ENCODE peak calls at places on chromosomes 6 and 20, in six cellular contexts. One of them, this sample, is unnamed.

GRCh38 chr6:144410059-144410458 is 124.9 kb downstream of the UTRN start:
- DNase-seq in stimulated activated CD4-positive, alpha-beta T cell treated with anti-CD3 and anti-CD28 coated beads, Interleukin-1b, Interleukin-23, amount 100 ng/mL, for 24 hours: no peak
- DNase-seq in osteocyte: no peak
- DNase-seq in GM03348: no peak
- DNase-seq in GM04504: no peak
- DNase-seq in A549: no peak
- DNase-seq in this sample: no peak

GRCh38 chr6:89400912-89401399 is 11.1 kb downstream of the RRAGD start:
- DNase-seq in stimulated activated CD4-positive, alpha-beta T cell treated with anti-CD3 and anti-CD28 coated beads, Interleukin-1b, Interleukin-23, amount 100 ng/mL, for 24 hours: no peak
- DNase-seq in osteocyte: no peak
- DNase-seq in GM03348: no peak
- DNase-seq in GM04504: no peak
- DNase-seq in A549: no peak
- DNase-seq in this sample: no peak

GRCh38 chr6:137856138-137856898 is 10.7 kb upstream of the TNFAIP3 start:
- DNase-seq in stimulated activated CD4-positive, alpha-beta T cell treated with anti-CD3 and anti-CD28 coated beads, Interleukin-1b, Interleukin-23, amount 100 ng/mL, for 24 hours: no peak
- DNase-seq in osteocyte: no peak
- DNase-seq in GM03348: no peak
- DNase-seq in GM04504: no peak
- DNase-seq in A549: no peak
- DNase-seq in this sample: no peak

GRCh38 chr6:153101461-153101860 is 29.6 kb downstream of the RGS17 start:
- DNase-seq in stimulated activated CD4-positive, alpha-beta T cell treated with anti-CD3 and anti-CD28 coated beads, Interleukin-1b, Interleukin-23, amount 100 ng/mL, for 24 hours: no peak
- DNase-seq in osteocyte: no peak
- DNase-seq in GM03348: no peak
- DNase-seq in GM04504: no peak
- DNase-seq in A549: no peak
- DNase-seq in this sample: no peak

GRCh38 chr6:160534050-160534696 is 129.9 kb downstream of the LPA start:
- DNase-seq in stimulated activated CD4-positive, alpha-beta T cell treated with anti-CD3 and anti-CD28 coated beads, Interleukin-1b, Interleukin-23, amount 100 ng/mL, for 24 hours: peak
- DNase-seq in osteocyte: peak
- DNase-seq in GM03348: peak
- DNase-seq in GM04504: no peak
- DNase-seq in A549: peak
- DNase-seq in this sample: peak

GRCh38 chr6:155185544-155185943 is 78.3 kb upstream of the CLDN20 start:
- DNase-seq in stimulated activated CD4-positive, alpha-beta T cell treated with anti-CD3 and anti-CD28 coated beads, Interleukin-1b, Interleukin-23, amount 100 ng/mL, for 24 hours: no peak
- DNase-seq in osteocyte: no peak
- DNase-seq in GM03348: peak
- DNase-seq in GM04504: no peak
- DNase-seq in A549: peak
- DNase-seq in this sample: no peak

GRCh38 chr6:93419304-93420162 is at the start of gene EPHA7:
- DNase-seq in stimulated activated CD4-positive, alpha-beta T cell treated with anti-CD3 and anti-CD28 coated beads, Interleukin-1b, Interleukin-23, amount 100 ng/mL, for 24 hours: no peak
- DNase-seq in osteocyte: peak
- DNase-seq in GM03348: peak
- DNase-seq in GM04504: peak
- DNase-seq in A549: peak
- DNase-seq in this sample: peak

GRCh38 chr20:101975-102374 is 14.5 kb downstream of the DEFB125 start:
- DNase-seq in stimulated activated CD4-positive, alpha-beta T cell treated with anti-CD3 and anti-CD28 coated beads, Interleukin-1b, Interleukin-23, amount 100 ng/mL, for 24 hours: no peak
- DNase-seq in osteocyte: no peak
- DNase-seq in GM03348: no peak
- DNase-seq in GM04504: no peak
- DNase-seq in A549: no peak
- DNase-seq in this sample: no peak

GRCh38 chr20:3226093-3226492 is 12.9 kb downstream of the SLC4A11 start:
- DNase-seq in stimulated activated CD4-positive, alpha-beta T cell treated with anti-CD3 and anti-CD28 coated beads, Interleukin-1b, Interleukin-23, amount 100 ng/mL, for 24 hours: no peak
- DNase-seq in osteocyte: no peak
- DNase-seq in GM03348: no peak
- DNase-seq in GM04504: no peak
- DNase-seq in A549: no peak
- DNase-seq in this sample: no peak

GRCh38 chr6:41092421-41093140 is 19.8 kb downstream of the NFYA start:
- DNase-seq in stimulated activated CD4-positive, alpha-beta T cell treated with anti-CD3 and anti-CD28 coated beads, Interleukin-1b, Interleukin-23, amount 100 ng/mL, for 24 hours: no peak
- DNase-seq in osteocyte: no peak
- DNase-seq in GM03348: peak
- DNase-seq in GM04504: no peak
- DNase-seq in A549: peak
- DNase-seq in this sample: no peak

GRCh38 chr6:6366778-6367177 is 46.3 kb upstream of the F13A1 start:
- DNase-seq in stimulated activated CD4-positive, alpha-beta T cell treated with anti-CD3 and anti-CD28 coated beads, Interleukin-1b, Interleukin-23, amount 100 ng/mL, for 24 hours: no peak
- DNase-seq in osteocyte: no peak
- DNase-seq in GM03348: no peak
- DNase-seq in GM04504: no peak
- DNase-seq in A549: no peak
- DNase-seq in this sample: no peak

GRCh38 chr6:167764713-167765479 is 61.8 kb upstream of the AFDN start:
- DNase-seq in stimulated activated CD4-positive, alpha-beta T cell treated with anti-CD3 and anti-CD28 coated beads, Interleukin-1b, Interleukin-23, amount 100 ng/mL, for 24 hours: no peak
- DNase-seq in osteocyte: no peak
- DNase-seq in GM03348: no peak
- DNase-seq in GM04504: no peak
- DNase-seq in A549: no peak
- DNase-seq in this sample: no peak

GRCh38 chr6:89350281-89351037 is 2.1 kb downstream of the UBE2J1 start:
- DNase-seq in stimulated activated CD4-positive, alpha-beta T cell treated with anti-CD3 and anti-CD28 coated beads, Interleukin-1b, Interleukin-23, amount 100 ng/mL, for 24 hours: no peak
- DNase-seq in osteocyte: no peak
- DNase-seq in GM03348: peak
- DNase-seq in GM04504: no peak
- DNase-seq in A549: no peak
- DNase-seq in this sample: no peak

GRCh38 chr20:48919882-48920526 is 1.5 kb upstream of the ARFGEF2 start:
- DNase-seq in stimulated activated CD4-positive, alpha-beta T cell treated with anti-CD3 and anti-CD28 coated beads, Interleukin-1b, Interleukin-23, amount 100 ng/mL, for 24 hours: no peak
- DNase-seq in osteocyte: no peak
- DNase-seq in GM03348: no peak
- DNase-seq in GM04504: no peak
- DNase-seq in A549: no peak
- DNase-seq in this sample: no peak

GRCh38 chr6:138099832-138100231 is 7.4 kb downstream of the PERP start:
- DNase-seq in stimulated activated CD4-positive, alpha-beta T cell treated with anti-CD3 and anti-CD28 coated beads, Interleukin-1b, Interleukin-23, amount 100 ng/mL, for 24 hours: no peak
- DNase-seq in osteocyte: no peak
- DNase-seq in GM03348: peak
- DNase-seq in GM04504: peak
- DNase-seq in A549: no peak
- DNase-seq in this sample: no peak

GRCh38 chr6:16670183-16670582 is 91.1 kb downstream of the ATXN1 start:
- DNase-seq in stimulated activated CD4-positive, alpha-beta T cell treated with anti-CD3 and anti-CD28 coated beads, Interleukin-1b, Interleukin-23, amount 100 ng/mL, for 24 hours: no peak
- DNase-seq in osteocyte: no peak
- DNase-seq in GM03348: no peak
- DNase-seq in GM04504: no peak
- DNase-seq in A549: no peak
- DNase-seq in this sample: no peak

GRCh38 chr20:48819813-48820648 is 7.8 kb downstream of the PREX1 start:
- DNase-seq in stimulated activated CD4-positive, alpha-beta T cell treated with anti-CD3 and anti-CD28 coated beads, Interleukin-1b, Interleukin-23, amount 100 ng/mL, for 24 hours: no peak
- DNase-seq in osteocyte: no peak
- DNase-seq in GM03348: no peak
- DNase-seq in GM04504: no peak
- DNase-seq in A549: no peak
- DNase-seq in this sample: no peak

GRCh38 chr6:30687659-30688431 is 1.4 kb upstream of the PPP1R18 start:
- DNase-seq in stimulated activated CD4-positive, alpha-beta T cell treated with anti-CD3 and anti-CD28 coated beads, Interleukin-1b, Interleukin-23, amount 100 ng/mL, for 24 hours: no peak
- DNase-seq in osteocyte: no peak
- DNase-seq in GM03348: peak
- DNase-seq in GM04504: no peak
- DNase-seq in A549: no peak
- DNase-seq in this sample: no peak

GRCh38 chr20:53028337-53029007 is 56.3 kb downstream of the TSHZ2 start:
- DNase-seq in stimulated activated CD4-positive, alpha-beta T cell treated with anti-CD3 and anti-CD28 coated beads, Interleukin-1b, Interleukin-23, amount 100 ng/mL, for 24 hours: no peak
- DNase-seq in osteocyte: no peak
- DNase-seq in GM03348: no peak
- DNase-seq in GM04504: no peak
- DNase-seq in A549: no peak
- DNase-seq in this sample: no peak

GRCh38 chr20:34940126-34940525 is 15.5 kb downstream of the GSS start:
- DNase-seq in stimulated activated CD4-positive, alpha-beta T cell treated with anti-CD3 and anti-CD28 coated beads, Interleukin-1b, Interleukin-23, amount 100 ng/mL, for 24 hours: no peak
- DNase-seq in osteocyte: no peak
- DNase-seq in GM03348: no peak
- DNase-seq in GM04504: no peak
- DNase-seq in A549: no peak
- DNase-seq in this sample: no peak

GRCh38 chr6:3869632-3870527 is 20.7 kb downstream of the FAM50B start:
- DNase-seq in stimulated activated CD4-positive, alpha-beta T cell treated with anti-CD3 and anti-CD28 coated beads, Interleukin-1b, Interleukin-23, amount 100 ng/mL, for 24 hours: no peak
- DNase-seq in osteocyte: peak
- DNase-seq in GM03348: no peak
- DNase-seq in GM04504: no peak
- DNase-seq in A549: peak
- DNase-seq in this sample: no peak

GRCh38 chr6:162123797-162124196 is 603.8 kb downstream of the PRKN start:
- DNase-seq in stimulated activated CD4-positive, alpha-beta T cell treated with anti-CD3 and anti-CD28 coated beads, Interleukin-1b, Interleukin-23, amount 100 ng/mL, for 24 hours: no peak
- DNase-seq in osteocyte: no peak
- DNase-seq in GM03348: peak
- DNase-seq in GM04504: no peak
- DNase-seq in A549: peak
- DNase-seq in this sample: no peak

GRCh38 chr6:169868458-169868857 is 117.0 kb downstream of the ERMARD start:
- DNase-seq in stimulated activated CD4-positive, alpha-beta T cell treated with anti-CD3 and anti-CD28 coated beads, Interleukin-1b, Interleukin-23, amount 100 ng/mL, for 24 hours: no peak
- DNase-seq in osteocyte: peak
- DNase-seq in GM03348: no peak
- DNase-seq in GM04504: no peak
- DNase-seq in A549: no peak
- DNase-seq in this sample: peak

GRCh38 chr6:129893513-129894098 is 32.5 kb upstream of the TMEM244 start:
- DNase-seq in stimulated activated CD4-positive, alpha-beta T cell treated with anti-CD3 and anti-CD28 coated beads, Interleukin-1b, Interleukin-23, amount 100 ng/mL, for 24 hours: no peak
- DNase-seq in osteocyte: no peak
- DNase-seq in GM03348: peak
- DNase-seq in GM04504: no peak
- DNase-seq in A549: peak
- DNase-seq in this sample: no peak

GRCh38 chr6:115131709-115132490 is 789.1 kb upstream of the HS3ST5 start:
- DNase-seq in stimulated activated CD4-positive, alpha-beta T cell treated with anti-CD3 and anti-CD28 coated beads, Interleukin-1b, Interleukin-23, amount 100 ng/mL, for 24 hours: no peak
- DNase-seq in osteocyte: no peak
- DNase-seq in GM03348: no peak
- DNase-seq in GM04504: no peak
- DNase-seq in A549: no peak
- DNase-seq in this sample: no peak

GRCh38 chr20:44714701-44715494 is at the start of gene CCN5:
- DNase-seq in stimulated activated CD4-positive, alpha-beta T cell treated with anti-CD3 and anti-CD28 coated beads, Interleukin-1b, Interleukin-23, amount 100 ng/mL, for 24 hours: no peak
- DNase-seq in osteocyte: no peak
- DNase-seq in GM03348: peak
- DNase-seq in GM04504: no peak
- DNase-seq in A549: peak
- DNase-seq in this sample: no peak

GRCh38 chr6:39496951-39497350 is 174.4 kb upstream of the KCNK16 start:
- DNase-seq in stimulated activated CD4-positive, alpha-beta T cell treated with anti-CD3 and anti-CD28 coated beads, Interleukin-1b, Interleukin-23, amount 100 ng/mL, for 24 hours: no peak
- DNase-seq in osteocyte: no peak
- DNase-seq in GM03348: peak
- DNase-seq in GM04504: no peak
- DNase-seq in A549: no peak
- DNase-seq in this sample: no peak

GRCh38 chr6:45504947-45505346 is 127.2 kb upstream of the SUPT3H start:
- DNase-seq in stimulated activated CD4-positive, alpha-beta T cell treated with anti-CD3 and anti-CD28 coated beads, Interleukin-1b, Interleukin-23, amount 100 ng/mL, for 24 hours: no peak
- DNase-seq in osteocyte: no peak
- DNase-seq in GM03348: peak
- DNase-seq in GM04504: no peak
- DNase-seq in A549: no peak
- DNase-seq in this sample: no peak

GRCh38 chr6:111162504-111162903 is 75.2 kb downstream of the SLC16A10 start:
- DNase-seq in stimulated activated CD4-positive, alpha-beta T cell treated with anti-CD3 and anti-CD28 coated beads, Interleukin-1b, Interleukin-23, amount 100 ng/mL, for 24 hours: no peak
- DNase-seq in osteocyte: no peak
- DNase-seq in GM03348: no peak
- DNase-seq in GM04504: no peak
- DNase-seq in A549: no peak
- DNase-seq in this sample: no peak

GRCh38 chr20:35339007-35339406 is 46.8 kb upstream of the FAM83C start:
- DNase-seq in stimulated activated CD4-positive, alpha-beta T cell treated with anti-CD3 and anti-CD28 coated beads, Interleukin-1b, Interleukin-23, amount 100 ng/mL, for 24 hours: no peak
- DNase-seq in osteocyte: no peak
- DNase-seq in GM03348: peak
- DNase-seq in GM04504: peak
- DNase-seq in A549: no peak
- DNase-seq in this sample: no peak

GRCh38 chr6:85124472-85125428 is 325.1 kb upstream of the NT5E start:
- DNase-seq in stimulated activated CD4-positive, alpha-beta T cell treated with anti-CD3 and anti-CD28 coated beads, Interleukin-1b, Interleukin-23, amount 100 ng/mL, for 24 hours: no peak
- DNase-seq in osteocyte: no peak
- DNase-seq in GM03348: peak
- DNase-seq in GM04504: peak
- DNase-seq in A549: peak
- DNase-seq in this sample: no peak

GRCh38 chr6:143136647-143137046 is 76.0 kb downstream of the AIG1 start:
- DNase-seq in stimulated activated CD4-positive, alpha-beta T cell treated with anti-CD3 and anti-CD28 coated beads, Interleukin-1b, Interleukin-23, amount 100 ng/mL, for 24 hours: no peak
- DNase-seq in osteocyte: no peak
- DNase-seq in GM03348: no peak
- DNase-seq in GM04504: no peak
- DNase-seq in A549: no peak
- DNase-seq in this sample: no peak

GRCh38 chr6:44227138-44227770 is 3.9 kb downstream of the SLC29A1 start:
- DNase-seq in stimulated activated CD4-positive, alpha-beta T cell treated with anti-CD3 and anti-CD28 coated beads, Interleukin-1b, Interleukin-23, amount 100 ng/mL, for 24 hours: no peak
- DNase-seq in osteocyte: no peak
- DNase-seq in GM03348: no peak
- DNase-seq in GM04504: no peak
- DNase-seq in A549: no peak
- DNase-seq in this sample: no peak

GRCh38 chr20:63054103-63054474 is 47.3 kb upstream of the BHLHE23 start:
- DNase-seq in stimulated activated CD4-positive, alpha-beta T cell treated with anti-CD3 and anti-CD28 coated beads, Interleukin-1b, Interleukin-23, amount 100 ng/mL, for 24 hours: no peak
- DNase-seq in osteocyte: peak
- DNase-seq in GM03348: no peak
- DNase-seq in GM04504: no peak
- DNase-seq in A549: no peak
- DNase-seq in this sample: no peak

GRCh38 chr20:56386219-56386618 is 5.8 kb downstream of the AURKA start:
- DNase-seq in stimulated activated CD4-positive, alpha-beta T cell treated with anti-CD3 and anti-CD28 coated beads, Interleukin-1b, Interleukin-23, amount 100 ng/mL, for 24 hours: no peak
- DNase-seq in osteocyte: no peak
- DNase-seq in GM03348: no peak
- DNase-seq in GM04504: no peak
- DNase-seq in A549: no peak
- DNase-seq in this sample: no peak

GRCh38 chr6:36314221-36315014 is 22.3 kb downstream of the BNIP5 start:
- DNase-seq in stimulated activated CD4-positive, alpha-beta T cell treated with anti-CD3 and anti-CD28 coated beads, Interleukin-1b, Interleukin-23, amount 100 ng/mL, for 24 hours: no peak
- DNase-seq in osteocyte: no peak
- DNase-seq in GM03348: no peak
- DNase-seq in GM04504: no peak
- DNase-seq in A549: no peak
- DNase-seq in this sample: no peak

GRCh38 chr6:168865-169455 is 123.3 kb upstream of the DUSP22 start:
- DNase-seq in stimulated activated CD4-positive, alpha-beta T cell treated with anti-CD3 and anti-CD28 coated beads, Interleukin-1b, Interleukin-23, amount 100 ng/mL, for 24 hours: no peak
- DNase-seq in osteocyte: no peak
- DNase-seq in GM03348: peak
- DNase-seq in GM04504: no peak
- DNase-seq in A549: peak
- DNase-seq in this sample: no peak